ENCODE peak calls at places on chromosomes 16 and 17, in six cellular contexts. One of them, this sample, is unnamed.

GRCh38 chr17:81858967-81859905 is 1.1 kb downstream of the P4HB start:
- DNase-seq in PC-9: no peak
- DNase-seq in Right ventricle myocardium superior: no peak
- DNase-seq in stimulated activated naive B cell treated with anti-CD40 and anti-IgM and Interleukin-4, amounts not matched to agents 10 μg/mL and 1 μg/mL and 100 μg/mL, for 72 hours: no peak
- DNase-seq in stimulated activated CD8-positive, alpha-beta memory T cell treated with anti-CD3 and anti-CD28 coated beads, Interleukin-2, amount 100 ng/mL, for 48 hours: no peak
- DNase-seq in endothelial cell of umbilical vein: no peak
- DNase-seq in this sample: no peak

GRCh38 chr16:48536600-48537200 is 73.3 kb downstream of the N4BP1 start:
- DNase-seq in PC-9: no peak
- DNase-seq in Right ventricle myocardium superior: no peak
- DNase-seq in stimulated activated naive B cell treated with anti-CD40 and anti-IgM and Interleukin-4, amounts not matched to agents 10 μg/mL and 1 μg/mL and 100 μg/mL, for 72 hours: no peak
- DNase-seq in stimulated activated CD8-positive, alpha-beta memory T cell treated with anti-CD3 and anti-CD28 coated beads, Interleukin-2, amount 100 ng/mL, for 48 hours: no peak
- DNase-seq in endothelial cell of umbilical vein: no peak
- DNase-seq in this sample: no peak

GRCh38 chr17:83183951-83184506 is 104.6 kb downstream of the METRNL start:
- DNase-seq in PC-9: no peak
- DNase-seq in Right ventricle myocardium superior: peak
- DNase-seq in stimulated activated naive B cell treated with anti-CD40 and anti-IgM and Interleukin-4, amounts not matched to agents 10 μg/mL and 1 μg/mL and 100 μg/mL, for 72 hours: no peak
- DNase-seq in stimulated activated CD8-positive, alpha-beta memory T cell treated with anti-CD3 and anti-CD28 coated beads, Interleukin-2, amount 100 ng/mL, for 48 hours: no peak
- DNase-seq in endothelial cell of umbilical vein: peak
- DNase-seq in this sample: no peak

GRCh38 chr17:79443026-79443425 is 167.8 kb downstream of the RBFOX3 start:
- DNase-seq in PC-9: no peak
- DNase-seq in Right ventricle myocardium superior: no peak
- DNase-seq in stimulated activated naive B cell treated with anti-CD40 and anti-IgM and Interleukin-4, amounts not matched to agents 10 μg/mL and 1 μg/mL and 100 μg/mL, for 72 hours: no peak
- DNase-seq in stimulated activated CD8-positive, alpha-beta memory T cell treated with anti-CD3 and anti-CD28 coated beads, Interleukin-2, amount 100 ng/mL, for 48 hours: no peak
- DNase-seq in endothelial cell of umbilical vein: no peak
- DNase-seq in this sample: no peak

GRCh38 chr17:51325471-51325870 is 65.1 kb downstream of the UTP18 start:
- DNase-seq in PC-9: no peak
- DNase-seq in Right ventricle myocardium superior: no peak
- DNase-seq in stimulated activated naive B cell treated with anti-CD40 and anti-IgM and Interleukin-4, amounts not matched to agents 10 μg/mL and 1 μg/mL and 100 μg/mL, for 72 hours: no peak
- DNase-seq in stimulated activated CD8-positive, alpha-beta memory T cell treated with anti-CD3 and anti-CD28 coated beads, Interleukin-2, amount 100 ng/mL, for 48 hours: no peak
- DNase-seq in endothelial cell of umbilical vein: no peak
- DNase-seq in this sample: no peak

GRCh38 chr16:81745704-81746558 is 33.2 kb upstream of the PLCG2 start:
- DNase-seq in PC-9: peak
- DNase-seq in Right ventricle myocardium superior: peak
- DNase-seq in stimulated activated naive B cell treated with anti-CD40 and anti-IgM and Interleukin-4, amounts not matched to agents 10 μg/mL and 1 μg/mL and 100 μg/mL, for 72 hours: peak
- DNase-seq in stimulated activated CD8-positive, alpha-beta memory T cell treated with anti-CD3 and anti-CD28 coated beads, Interleukin-2, amount 100 ng/mL, for 48 hours: peak
- DNase-seq in endothelial cell of umbilical vein: peak
- DNase-seq in this sample: peak

GRCh38 chr17:61065263-61065773 is 334.3 kb upstream of the TBX2 start:
- DNase-seq in PC-9: no peak
- DNase-seq in Right ventricle myocardium superior: no peak
- DNase-seq in stimulated activated naive B cell treated with anti-CD40 and anti-IgM and Interleukin-4, amounts not matched to agents 10 μg/mL and 1 μg/mL and 100 μg/mL, for 72 hours: no peak
- DNase-seq in stimulated activated CD8-positive, alpha-beta memory T cell treated with anti-CD3 and anti-CD28 coated beads, Interleukin-2, amount 100 ng/mL, for 48 hours: no peak
- DNase-seq in endothelial cell of umbilical vein: peak
- DNase-seq in this sample: no peak

GRCh38 chr16:84360170-84360569 is 8.2 kb upstream of the ATP2C2 start:
- DNase-seq in PC-9: peak
- DNase-seq in Right ventricle myocardium superior: no peak
- DNase-seq in stimulated activated naive B cell treated with anti-CD40 and anti-IgM and Interleukin-4, amounts not matched to agents 10 μg/mL and 1 μg/mL and 100 μg/mL, for 72 hours: no peak
- DNase-seq in stimulated activated CD8-positive, alpha-beta memory T cell treated with anti-CD3 and anti-CD28 coated beads, Interleukin-2, amount 100 ng/mL, for 48 hours: peak
- DNase-seq in endothelial cell of umbilical vein: no peak
- DNase-seq in this sample: peak

GRCh38 chr16:1220841-1221627 is 4.0 kb downstream of the TPSG1 start:
- DNase-seq in PC-9: no peak
- DNase-seq in Right ventricle myocardium superior: no peak
- DNase-seq in stimulated activated naive B cell treated with anti-CD40 and anti-IgM and Interleukin-4, amounts not matched to agents 10 μg/mL and 1 μg/mL and 100 μg/mL, for 72 hours: no peak
- DNase-seq in stimulated activated CD8-positive, alpha-beta memory T cell treated with anti-CD3 and anti-CD28 coated beads, Interleukin-2, amount 100 ng/mL, for 48 hours: no peak
- DNase-seq in endothelial cell of umbilical vein: no peak
- DNase-seq in this sample: no peak

GRCh38 chr17:66522591-66523272 is 220.3 kb downstream of the PRKCA start:
- DNase-seq in PC-9: no peak
- DNase-seq in Right ventricle myocardium superior: no peak
- DNase-seq in stimulated activated naive B cell treated with anti-CD40 and anti-IgM and Interleukin-4, amounts not matched to agents 10 μg/mL and 1 μg/mL and 100 μg/mL, for 72 hours: no peak
- DNase-seq in stimulated activated CD8-positive, alpha-beta memory T cell treated with anti-CD3 and anti-CD28 coated beads, Interleukin-2, amount 100 ng/mL, for 48 hours: no peak
- DNase-seq in endothelial cell of umbilical vein: no peak
- DNase-seq in this sample: no peak

GRCh38 chr17:38550661-38551060 is 55.1 kb downstream of the SRCIN1 start:
- DNase-seq in PC-9: peak
- DNase-seq in Right ventricle myocardium superior: peak
- DNase-seq in stimulated activated naive B cell treated with anti-CD40 and anti-IgM and Interleukin-4, amounts not matched to agents 10 μg/mL and 1 μg/mL and 100 μg/mL, for 72 hours: no peak
- DNase-seq in stimulated activated CD8-positive, alpha-beta memory T cell treated with anti-CD3 and anti-CD28 coated beads, Interleukin-2, amount 100 ng/mL, for 48 hours: no peak
- DNase-seq in endothelial cell of umbilical vein: no peak
- DNase-seq in this sample: peak

GRCh38 chr17:43917348-43918025 is 10.2 kb upstream of the MPP2 start:
- DNase-seq in PC-9: no peak
- DNase-seq in Right ventricle myocardium superior: peak
- DNase-seq in stimulated activated naive B cell treated with anti-CD40 and anti-IgM and Interleukin-4, amounts not matched to agents 10 μg/mL and 1 μg/mL and 100 μg/mL, for 72 hours: peak
- DNase-seq in stimulated activated CD8-positive, alpha-beta memory T cell treated with anti-CD3 and anti-CD28 coated beads, Interleukin-2, amount 100 ng/mL, for 48 hours: no peak
- DNase-seq in endothelial cell of umbilical vein: peak
- DNase-seq in this sample: no peak

GRCh38 chr16:72848759-72849664 is 198.9 kb downstream of the ZFHX3 start:
- DNase-seq in PC-9: peak
- DNase-seq in Right ventricle myocardium superior: peak
- DNase-seq in stimulated activated naive B cell treated with anti-CD40 and anti-IgM and Interleukin-4, amounts not matched to agents 10 μg/mL and 1 μg/mL and 100 μg/mL, for 72 hours: no peak
- DNase-seq in stimulated activated CD8-positive, alpha-beta memory T cell treated with anti-CD3 and anti-CD28 coated beads, Interleukin-2, amount 100 ng/mL, for 48 hours: no peak
- DNase-seq in endothelial cell of umbilical vein: peak
- DNase-seq in this sample: peak

GRCh38 chr17:29686998-29687397 is 64.3 kb upstream of the CORO6 start:
- DNase-seq in PC-9: no peak
- DNase-seq in Right ventricle myocardium superior: no peak
- DNase-seq in stimulated activated naive B cell treated with anti-CD40 and anti-IgM and Interleukin-4, amounts not matched to agents 10 μg/mL and 1 μg/mL and 100 μg/mL, for 72 hours: no peak
- DNase-seq in stimulated activated CD8-positive, alpha-beta memory T cell treated with anti-CD3 and anti-CD28 coated beads, Interleukin-2, amount 100 ng/mL, for 48 hours: no peak
- DNase-seq in endothelial cell of umbilical vein: no peak
- DNase-seq in this sample: no peak

GRCh38 chr17:75854111-75854748 is 905 bp downstream of the WBP2 start:
- DNase-seq in PC-9: peak
- DNase-seq in Right ventricle myocardium superior: peak
- DNase-seq in stimulated activated naive B cell treated with anti-CD40 and anti-IgM and Interleukin-4, amounts not matched to agents 10 μg/mL and 1 μg/mL and 100 μg/mL, for 72 hours: no peak
- DNase-seq in stimulated activated CD8-positive, alpha-beta memory T cell treated with anti-CD3 and anti-CD28 coated beads, Interleukin-2, amount 100 ng/mL, for 48 hours: no peak
- DNase-seq in endothelial cell of umbilical vein: peak
- DNase-seq in this sample: peak

GRCh38 chr17:57266842-57267241 is 10.5 kb downstream of the MSI2 start:
- DNase-seq in PC-9: no peak
- DNase-seq in Right ventricle myocardium superior: no peak
- DNase-seq in stimulated activated naive B cell treated with anti-CD40 and anti-IgM and Interleukin-4, amounts not matched to agents 10 μg/mL and 1 μg/mL and 100 μg/mL, for 72 hours: no peak
- DNase-seq in stimulated activated CD8-positive, alpha-beta memory T cell treated with anti-CD3 and anti-CD28 coated beads, Interleukin-2, amount 100 ng/mL, for 48 hours: no peak
- DNase-seq in endothelial cell of umbilical vein: no peak
- DNase-seq in this sample: no peak

GRCh38 chr17:27651411-27652345 is 20.7 kb downstream of the LGALS9 start:
- DNase-seq in PC-9: peak
- DNase-seq in Right ventricle myocardium superior: peak
- DNase-seq in stimulated activated naive B cell treated with anti-CD40 and anti-IgM and Interleukin-4, amounts not matched to agents 10 μg/mL and 1 μg/mL and 100 μg/mL, for 72 hours: no peak
- DNase-seq in stimulated activated CD8-positive, alpha-beta memory T cell treated with anti-CD3 and anti-CD28 coated beads, Interleukin-2, amount 100 ng/mL, for 48 hours: peak
- DNase-seq in endothelial cell of umbilical vein: peak
- DNase-seq in this sample: no peak

This sample was measured in foreskin keratinocyte.